ENCODE peak calls at places on chromosomes 2 and 18, in seven cellular contexts. One of them, this sample, is unnamed.

GRCh38 chr2:65291221-65292094 is 63.8 kb downstream of the ACTR2 start:
- DNase-seq in HL-60: no peak
- DNase-seq in thyroid gland: no peak
- DNase-seq in AG04450: no peak
- DNase-seq in retinal pigment epithelial cell: no peak
- DNase-seq in AG04449: no peak
- DNase-seq in CD8-positive, alpha-beta T cell: no peak
- DNase-seq in this sample: no peak

GRCh38 chr2:128365217-128365905 is 46.7 kb upstream of the HS6ST1 start:
- DNase-seq in retinal pigment epithelial cell: no peak
- DNase-seq in AG04450: no peak
- DNase-seq in thyroid gland: no peak
- DNase-seq in CD8-positive, alpha-beta T cell: no peak
- DNase-seq in AG04449: no peak
- DNase-seq in HL-60: no peak
- DNase-seq in this sample: no peak

GRCh38 chr18:46276736-46277135 is 172.6 kb downstream of the HAUS1 start:
- DNase-seq in retinal pigment epithelial cell: no peak
- DNase-seq in HL-60: no peak
- DNase-seq in AG04450: no peak
- DNase-seq in CD8-positive, alpha-beta T cell: no peak
- DNase-seq in AG04449: no peak
- DNase-seq in thyroid gland: no peak
- DNase-seq in this sample: no peak

GRCh38 chr2:47019532-47019931 is 103.9 kb upstream of the MCFD2 start:
- DNase-seq in AG04450: no peak
- DNase-seq in thyroid gland: no peak
- DNase-seq in AG04449: no peak
- DNase-seq in CD8-positive, alpha-beta T cell: no peak
- DNase-seq in retinal pigment epithelial cell: no peak
- DNase-seq in HL-60: no peak
- DNase-seq in this sample: no peak

GRCh38 chr2:85794491-85795121 is 40.8 kb downstream of the ATOH8 start:
- DNase-seq in thyroid gland: peak; percentile 69
- DNase-seq in HL-60: no peak
- DNase-seq in retinal pigment epithelial cell: no peak
- DNase-seq in AG04449: no peak
- DNase-seq in CD8-positive, alpha-beta T cell: no peak
- DNase-seq in AG04450: no peak
- DNase-seq in this sample: no peak

GRCh38 chr18:63303562-63303961 is 16.0 kb downstream of the BCL2 start:
- DNase-seq in AG04449: no peak
- DNase-seq in AG04450: no peak
- DNase-seq in CD8-positive, alpha-beta T cell: no peak
- DNase-seq in thyroid gland: no peak
- DNase-seq in HL-60: no peak
- DNase-seq in retinal pigment epithelial cell: no peak
- DNase-seq in this sample: no peak

GRCh38 chr2:169050476-169051240 is 18.7 kb upstream of the DHRS9 start:
- DNase-seq in AG04449: no peak
- DNase-seq in HL-60: no peak
- DNase-seq in CD8-positive, alpha-beta T cell: no peak
- DNase-seq in thyroid gland: no peak
- DNase-seq in AG04450: no peak
- DNase-seq in retinal pigment epithelial cell: no peak
- DNase-seq in this sample: peak; percentile 95

GRCh38 chr2:191352536-191352935 is 107.3 kb downstream of the MYO1B start:
- DNase-seq in thyroid gland: no peak
- DNase-seq in CD8-positive, alpha-beta T cell: no peak
- DNase-seq in AG04450: peak; percentile 37
- DNase-seq in retinal pigment epithelial cell: no peak
- DNase-seq in HL-60: no peak
- DNase-seq in AG04449: no peak
- DNase-seq in this sample: peak; percentile 42

GRCh38 chr2:179311071-179311470 is 46.4 kb upstream of the SESTD1 start:
- DNase-seq in retinal pigment epithelial cell: no peak
- DNase-seq in AG04450: no peak
- DNase-seq in CD8-positive, alpha-beta T cell: no peak
- DNase-seq in thyroid gland: no peak
- DNase-seq in AG04449: no peak
- DNase-seq in HL-60: no peak
- DNase-seq in this sample: no peak

GRCh38 chr2:974454-974853 is 23.8 kb downstream of the SNTG2 start:
- DNase-seq in HL-60: no peak
- DNase-seq in thyroid gland: peak; percentile 66
- DNase-seq in retinal pigment epithelial cell: no peak
- DNase-seq in AG04449: no peak
- DNase-seq in AG04450: no peak
- DNase-seq in CD8-positive, alpha-beta T cell: no peak
- DNase-seq in this sample: no peak

GRCh38 chr2:227597993-227598392 is 700 bp upstream of the SCYGR2 start:
- DNase-seq in HL-60: no peak
- DNase-seq in CD8-positive, alpha-beta T cell: no peak
- DNase-seq in retinal pigment epithelial cell: peak; percentile 49
- DNase-seq in AG04449: no peak
- DNase-seq in AG04450: no peak
- DNase-seq in thyroid gland: no peak
- DNase-seq in this sample: peak; percentile 48

GRCh38 chr2:181047829-181048228 is 67.4 kb downstream of the UBE2E3 start:
- DNase-seq in thyroid gland: no peak
- DNase-seq in HL-60: no peak
- DNase-seq in AG04449: no peak
- DNase-seq in retinal pigment epithelial cell: no peak
- DNase-seq in AG04450: no peak
- DNase-seq in CD8-positive, alpha-beta T cell: no peak
- DNase-seq in this sample: no peak

GRCh38 chr2:181780159-181781081 is 100.1 kb upstream of the NEUROD1 start:
- DNase-seq in AG04449: no peak
- DNase-seq in CD8-positive, alpha-beta T cell: no peak
- DNase-seq in AG04450: no peak
- DNase-seq in retinal pigment epithelial cell: no peak
- DNase-seq in thyroid gland: no peak
- DNase-seq in HL-60: no peak
- DNase-seq in this sample: peak; percentile 27

GRCh38 chr2:70941186-70941585 is 5.5 kb downstream of the ATP6V1B1 start:
- DNase-seq in CD8-positive, alpha-beta T cell: no peak
- DNase-seq in AG04449: no peak
- DNase-seq in retinal pigment epithelial cell: no peak
- DNase-seq in thyroid gland: no peak
- DNase-seq in AG04450: no peak
- DNase-seq in HL-60: no peak
- DNase-seq in this sample: no peak

GRCh38 chr2:195407782-195408181 is 249.2 kb upstream of the SLC39A10 start:
- DNase-seq in retinal pigment epithelial cell: no peak
- DNase-seq in thyroid gland: no peak
- DNase-seq in CD8-positive, alpha-beta T cell: no peak
- DNase-seq in HL-60: no peak
- DNase-seq in AG04450: no peak
- DNase-seq in AG04449: no peak
- DNase-seq in this sample: peak; percentile 77

GRCh38 chr2:120371969-120372625 is 26.2 kb downstream of the INHBB start:
- DNase-seq in AG04450: no peak
- DNase-seq in CD8-positive, alpha-beta T cell: no peak
- DNase-seq in retinal pigment epithelial cell: no peak
- DNase-seq in thyroid gland: no peak
- DNase-seq in AG04449: no peak
- DNase-seq in HL-60: no peak
- DNase-seq in this sample: no peak

GRCh38 chr2:231682546-231683291 is 25.6 kb upstream of the PTMA start:
- DNase-seq in AG04450: no peak
- DNase-seq in HL-60: peak; percentile 72
- DNase-seq in AG04449: no peak
- DNase-seq in thyroid gland: no peak
- DNase-seq in CD8-positive, alpha-beta T cell: no peak
- DNase-seq in retinal pigment epithelial cell: no peak
- DNase-seq in this sample: no peak

GRCh38 chr2:226337941-226338605 is 461.5 kb downstream of the IRS1 start:
- DNase-seq in AG04450: no peak
- DNase-seq in retinal pigment epithelial cell: no peak
- DNase-seq in CD8-positive, alpha-beta T cell: no peak
- DNase-seq in thyroid gland: no peak
- DNase-seq in AG04449: no peak
- DNase-seq in HL-60: no peak
- DNase-seq in this sample: no peak

GRCh38 chr2:65299246-65299645 is 71.6 kb downstream of the ACTR2 start:
- DNase-seq in AG04450: no peak
- DNase-seq in AG04449: no peak
- DNase-seq in CD8-positive, alpha-beta T cell: peak; percentile 26
- DNase-seq in retinal pigment epithelial cell: no peak
- DNase-seq in thyroid gland: no peak
- DNase-seq in HL-60: no peak
- DNase-seq in this sample: peak; percentile 34

GRCh38 chr2:132891456-132891855 is 221.5 kb upstream of the LYPD1 start:
- DNase-seq in HL-60: no peak
- DNase-seq in AG04450: no peak
- DNase-seq in thyroid gland: no peak
- DNase-seq in CD8-positive, alpha-beta T cell: no peak
- DNase-seq in retinal pigment epithelial cell: no peak
- DNase-seq in AG04449: no peak
- DNase-seq in this sample: no peak

DNA sequence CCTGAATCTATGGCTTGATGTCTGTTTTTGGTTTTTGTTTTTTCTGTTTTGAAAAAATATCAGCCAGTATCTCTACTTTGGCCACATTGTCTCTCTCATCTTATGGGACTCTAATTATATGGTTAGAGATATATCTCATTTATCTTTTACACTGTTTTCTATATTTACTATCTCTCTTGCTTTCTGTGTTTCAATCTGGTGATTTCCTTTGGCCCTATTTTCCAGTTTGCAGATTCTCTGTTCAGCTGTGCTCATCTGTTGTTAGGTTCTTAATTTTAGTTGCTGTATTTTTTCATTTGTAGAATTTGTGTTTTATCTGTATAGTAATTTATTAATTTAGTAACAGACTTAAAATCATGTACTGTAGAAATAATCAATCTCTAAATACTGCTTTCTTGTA is 41.3 kb upstream of the ELAC1 start:
- DNase-seq in AG04450: no peak
- DNase-seq in AG04449: no peak
- DNase-seq in CD8-positive, alpha-beta T cell: no peak
- DNase-seq in HL-60: no peak
- DNase-seq in retinal pigment epithelial cell: no peak
- DNase-seq in thyroid gland: no peak
- DNase-seq in this sample: no peak
- H3K4me3 ChIP-seq in AG04450: no peak overlapping the region
- H3K4me3 ChIP-seq in AG04449: no peak overlapping the region
- H3K4me3 ChIP-seq in CD8-positive, alpha-beta T cell: no peak overlapping the region
- H3K4me3 ChIP-seq in HL-60: no peak overlapping the region
- H3K4me3 ChIP-seq in retinal pigment epithelial cell: no peak overlapping the region
- H3K4me3 ChIP-seq in thyroid gland: no peak overlapping the region
- H3K4me3 ChIP-seq in this sample: no peak overlapping the region

DNA sequence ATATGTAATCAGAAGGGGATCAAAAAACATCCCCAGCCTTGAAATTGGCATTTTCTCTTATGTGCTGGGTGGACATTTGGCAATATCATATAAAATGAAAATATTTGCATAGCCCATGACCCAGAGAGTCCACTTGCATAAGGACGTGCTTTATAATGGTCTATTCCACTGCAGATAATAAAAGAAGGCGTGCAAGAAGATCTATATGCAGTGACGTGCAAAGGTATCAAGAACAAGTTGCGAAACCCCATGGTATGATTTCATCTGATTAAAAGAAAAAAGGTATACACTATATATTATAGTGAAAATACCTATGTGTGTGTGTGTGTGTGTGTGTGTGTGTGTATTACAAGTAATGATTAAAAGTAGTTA is 8.5 kb upstream of the SLC20A1 start:
- DNase-seq in CD8-positive, alpha-beta T cell: no peak
- DNase-seq in retinal pigment epithelial cell: no peak
- DNase-seq in thyroid gland: no peak
- DNase-seq in HL-60: no peak
- DNase-seq in AG04449: no peak
- DNase-seq in AG04450: no peak
- DNase-seq in this sample: no peak
- TF ChIP-seq CTCF in CD8-positive, alpha-beta T cell: no peak
- TF ChIP-seq CTCF in retinal pigment epithelial cell: no peak
- TF ChIP-seq CTCF in thyroid gland: no peak
- TF ChIP-seq CTCF in HL-60: no peak
- TF ChIP-seq CTCF in AG04449: no peak
- TF ChIP-seq CTCF in AG04450: no peak
- TF ChIP-seq CTCF in this sample: no peak

GRCh38 chr2:141021109-141021508 is 1109.7 kb downstream of the LRP1B start:
- DNase-seq in retinal pigment epithelial cell: peak; percentile 66
- DNase-seq in AG04449: peak; percentile 31
- DNase-seq in CD8-positive, alpha-beta T cell: no peak
- DNase-seq in AG04450: peak; percentile 20
- DNase-seq in thyroid gland: no peak
- DNase-seq in HL-60: no peak
- DNase-seq in this sample: peak; percentile 95
- H3K4me3 ChIP-seq in retinal pigment epithelial cell: no peak overlapping the region
- H3K4me3 ChIP-seq in AG04449: no peak overlapping the region
- H3K4me3 ChIP-seq in CD8-positive, alpha-beta T cell: no peak overlapping the region
- H3K4me3 ChIP-seq in AG04450: no peak overlapping the region
- H3K4me3 ChIP-seq in thyroid gland: no peak overlapping the region
- H3K4me3 ChIP-seq in HL-60: no peak overlapping the region
- H3K4me3 ChIP-seq in this sample: no peak overlapping the region

GRCh38 chr18:76803413-76803812 is 18.9 kb upstream of the ZNF236 start:
- DNase-seq in AG04449: no peak
- DNase-seq in thyroid gland: no peak
- DNase-seq in retinal pigment epithelial cell: no peak
- DNase-seq in CD8-positive, alpha-beta T cell: no peak
- DNase-seq in AG04450: no peak
- DNase-seq in HL-60: no peak
- DNase-seq in this sample: no peak

GRCh38 chr18:76808561-76808960 is 13.8 kb upstream of the ZNF236 start:
- DNase-seq in AG04450: no peak
- DNase-seq in CD8-positive, alpha-beta T cell: no peak
- DNase-seq in HL-60: no peak
- DNase-seq in retinal pigment epithelial cell: no peak
- DNase-seq in AG04449: no peak
- DNase-seq in thyroid gland: no peak
- DNase-seq in this sample: no peak

GRCh38 chr18:76806301-76806700 is 16.1 kb upstream of the ZNF236 start:
- DNase-seq in AG04450: no peak
- DNase-seq in thyroid gland: no peak
- DNase-seq in HL-60: no peak
- DNase-seq in AG04449: no peak
- DNase-seq in CD8-positive, alpha-beta T cell: no peak
- DNase-seq in retinal pigment epithelial cell: no peak
- DNase-seq in this sample: peak; percentile 97

GRCh38 chr18:76803814-76804213 is 18.5 kb upstream of the ZNF236 start:
- DNase-seq in AG04449: no peak
- DNase-seq in CD8-positive, alpha-beta T cell: peak; percentile 66
- DNase-seq in retinal pigment epithelial cell: no peak
- DNase-seq in AG04450: no peak
- DNase-seq in thyroid gland: peak; percentile 53
- DNase-seq in HL-60: peak; percentile 86
- DNase-seq in this sample: peak; percentile 59

GRCh38 chr18:76805221-76805620 is 17.1 kb upstream of the ZNF236 start:
- DNase-seq in AG04449: no peak
- DNase-seq in thyroid gland: no peak
- DNase-seq in retinal pigment epithelial cell: no peak
- DNase-seq in CD8-positive, alpha-beta T cell: no peak
- DNase-seq in AG04450: no peak
- DNase-seq in HL-60: no peak
- DNase-seq in this sample: peak; percentile 73
- TF ChIP-seq CTCF in AG04449: no peak
- TF ChIP-seq CTCF in thyroid gland: no peak
- TF ChIP-seq CTCF in retinal pigment epithelial cell: peak; percentile 23
- TF ChIP-seq CTCF in CD8-positive, alpha-beta T cell: no peak
- TF ChIP-seq CTCF in AG04450: no peak
- TF ChIP-seq CTCF in HL-60: peak; percentile 16
- TF ChIP-seq CTCF in this sample: peak; percentile 41